ENCODE peak calls at places on chromosomes 13 and 19, in eight cellular contexts. One of them, this sample, is unnamed.

GRCh38 chr13:113320226-113320875 is 23.3 kb downstream of the LAMP1 start:
- DNase-seq in tibial nerve: no peak
- DNase-seq in heart left ventricle: no peak
- DNase-seq in brain microvascular endothelial cell: no peak
- DNase-seq in adrenal gland: no peak
- DNase-seq in cardiac muscle cell: no peak
- DNase-seq in heart right ventricle: no peak
- DNase-seq in A549: no peak
- DNase-seq in this sample: no peak

GRCh38 chr19:29909545-29909944 is 32.5 kb upstream of the URI1 start:
- DNase-seq in A549: no peak
- DNase-seq in brain microvascular endothelial cell: no peak
- DNase-seq in heart left ventricle: no peak
- DNase-seq in cardiac muscle cell: no peak
- DNase-seq in adrenal gland: no peak
- DNase-seq in tibial nerve: no peak
- DNase-seq in heart right ventricle: no peak
- DNase-seq in this sample: no peak

GRCh38 chr19:32138416-32138815 is 207.0 kb upstream of the ZNF507 start:
- DNase-seq in adrenal gland: no peak
- DNase-seq in heart right ventricle: no peak
- DNase-seq in brain microvascular endothelial cell: no peak
- DNase-seq in A549: no peak
- DNase-seq in heart left ventricle: no peak
- DNase-seq in cardiac muscle cell: no peak
- DNase-seq in tibial nerve: no peak
- DNase-seq in this sample: no peak

GRCh38 chr19:50629801-50630200 is 9.9 kb downstream of the SYT3 start:
- DNase-seq in brain microvascular endothelial cell: no peak
- DNase-seq in cardiac muscle cell: no peak
- DNase-seq in A549: no peak
- DNase-seq in heart right ventricle: no peak
- DNase-seq in heart left ventricle: no peak
- DNase-seq in tibial nerve: no peak
- DNase-seq in adrenal gland: no peak
- DNase-seq in this sample: no peak

GRCh38 chr19:55082023-55082851 is 6.6 kb downstream of the EPS8L1 start:
- DNase-seq in cardiac muscle cell: peak
- DNase-seq in brain microvascular endothelial cell: peak
- DNase-seq in adrenal gland: peak
- DNase-seq in heart left ventricle: no peak
- DNase-seq in tibial nerve: no peak
- DNase-seq in heart right ventricle: no peak
- DNase-seq in A549: peak
- DNase-seq in this sample: no peak

GRCh38 chr13:19618925-19619324 is 14.5 kb upstream of the MPHOSPH8 start:
- DNase-seq in adrenal gland: no peak
- DNase-seq in cardiac muscle cell: peak
- DNase-seq in heart right ventricle: no peak
- DNase-seq in A549: no peak
- DNase-seq in brain microvascular endothelial cell: peak
- DNase-seq in tibial nerve: no peak
- DNase-seq in heart left ventricle: no peak
- DNase-seq in this sample: no peak

GRCh38 chr13:71374471-71375041 is 492.4 kb downstream of the DACH1 start:
- DNase-seq in A549: no peak
- DNase-seq in tibial nerve: no peak
- DNase-seq in heart left ventricle: no peak
- DNase-seq in heart right ventricle: no peak
- DNase-seq in cardiac muscle cell: peak
- DNase-seq in brain microvascular endothelial cell: no peak
- DNase-seq in adrenal gland: no peak
- DNase-seq in this sample: no peak

GRCh38 chr13:95677564-95678386 is 836 bp downstream of the DNAJC3 start:
- DNase-seq in tibial nerve: no peak
- DNase-seq in heart left ventricle: no peak
- DNase-seq in adrenal gland: no peak
- DNase-seq in cardiac muscle cell: peak
- DNase-seq in brain microvascular endothelial cell: no peak
- DNase-seq in heart right ventricle: no peak
- DNase-seq in A549: peak
- DNase-seq in this sample: no peak

GRCh38 chr13:50842711-50843255 is 709 bp downstream of the DLEU7 start:
- DNase-seq in A549: no peak
- DNase-seq in adrenal gland: no peak
- DNase-seq in heart right ventricle: peak
- DNase-seq in tibial nerve: no peak
- DNase-seq in cardiac muscle cell: no peak
- DNase-seq in heart left ventricle: no peak
- DNase-seq in brain microvascular endothelial cell: no peak
- DNase-seq in this sample: no peak

GRCh38 chr13:94967183-94968039 is 255.1 kb upstream of the SOX21 start:
- DNase-seq in heart left ventricle: no peak
- DNase-seq in brain microvascular endothelial cell: no peak
- DNase-seq in tibial nerve: no peak
- DNase-seq in heart right ventricle: no peak
- DNase-seq in A549: peak
- DNase-seq in adrenal gland: no peak
- DNase-seq in cardiac muscle cell: peak
- DNase-seq in this sample: no peak

GRCh38 chr19:9786342-9786741 is 17.8 kb upstream of the ZNF846 start:
- DNase-seq in heart left ventricle: no peak
- DNase-seq in tibial nerve: no peak
- DNase-seq in brain microvascular endothelial cell: no peak
- DNase-seq in heart right ventricle: peak
- DNase-seq in adrenal gland: no peak
- DNase-seq in cardiac muscle cell: no peak
- DNase-seq in A549: no peak
- DNase-seq in this sample: no peak

GRCh38 chr13:113949546-113949945 is 24.3 kb downstream of the C13orf46 start:
- DNase-seq in A549: no peak
- DNase-seq in heart right ventricle: no peak
- DNase-seq in heart left ventricle: no peak
- DNase-seq in brain microvascular endothelial cell: no peak
- DNase-seq in tibial nerve: no peak
- DNase-seq in adrenal gland: no peak
- DNase-seq in cardiac muscle cell: no peak
- DNase-seq in this sample: peak

GRCh38 chr19:1577929-1578618 is 9.9 kb upstream of the MEX3D start:
- DNase-seq in A549: no peak
- DNase-seq in heart left ventricle: no peak
- DNase-seq in adrenal gland: no peak
- DNase-seq in heart right ventricle: no peak
- DNase-seq in tibial nerve: no peak
- DNase-seq in cardiac muscle cell: no peak
- DNase-seq in brain microvascular endothelial cell: no peak
- DNase-seq in this sample: no peak

GRCh38 chr19:1580382-1580781 is 12.3 kb upstream of the MEX3D start:
- DNase-seq in heart left ventricle: no peak
- DNase-seq in brain microvascular endothelial cell: no peak
- DNase-seq in cardiac muscle cell: no peak
- DNase-seq in tibial nerve: no peak
- DNase-seq in A549: no peak
- DNase-seq in heart right ventricle: no peak
- DNase-seq in adrenal gland: no peak
- DNase-seq in this sample: no peak

GRCh38 chr19:1579222-1579621 is 11.1 kb upstream of the MEX3D start:
- DNase-seq in brain microvascular endothelial cell: no peak
- DNase-seq in heart right ventricle: no peak
- DNase-seq in tibial nerve: no peak
- DNase-seq in A549: no peak
- DNase-seq in heart left ventricle: no peak
- DNase-seq in cardiac muscle cell: no peak
- DNase-seq in adrenal gland: no peak
- DNase-seq in this sample: no peak

GRCh38 chr19:1582201-1582600 is 10.5 kb downstream of the MBD3 start:
- DNase-seq in heart right ventricle: no peak
- DNase-seq in heart left ventricle: no peak
- DNase-seq in adrenal gland: no peak
- DNase-seq in A549: no peak
- DNase-seq in tibial nerve: no peak
- DNase-seq in cardiac muscle cell: no peak
- DNase-seq in brain microvascular endothelial cell: no peak
- DNase-seq in this sample: no peak

GRCh38 chr19:1580957-1581356 is 11.7 kb downstream of the MBD3 start:
- DNase-seq in adrenal gland: no peak
- DNase-seq in A549: no peak
- DNase-seq in heart right ventricle: no peak
- DNase-seq in brain microvascular endothelial cell: no peak
- DNase-seq in cardiac muscle cell: no peak
- DNase-seq in heart left ventricle: no peak
- DNase-seq in tibial nerve: no peak
- DNase-seq in this sample: no peak
- TF ChIP-seq CTCF in adrenal gland: no peak
- TF ChIP-seq CTCF in A549: no peak
- TF ChIP-seq CTCF in heart right ventricle: no peak
- TF ChIP-seq CTCF in brain microvascular endothelial cell: no peak
- TF ChIP-seq CTCF in cardiac muscle cell: no peak
- TF ChIP-seq CTCF in heart left ventricle: no peak
- TF ChIP-seq CTCF in tibial nerve: no peak
- TF ChIP-seq CTCF in this sample: no peak

DNA sequence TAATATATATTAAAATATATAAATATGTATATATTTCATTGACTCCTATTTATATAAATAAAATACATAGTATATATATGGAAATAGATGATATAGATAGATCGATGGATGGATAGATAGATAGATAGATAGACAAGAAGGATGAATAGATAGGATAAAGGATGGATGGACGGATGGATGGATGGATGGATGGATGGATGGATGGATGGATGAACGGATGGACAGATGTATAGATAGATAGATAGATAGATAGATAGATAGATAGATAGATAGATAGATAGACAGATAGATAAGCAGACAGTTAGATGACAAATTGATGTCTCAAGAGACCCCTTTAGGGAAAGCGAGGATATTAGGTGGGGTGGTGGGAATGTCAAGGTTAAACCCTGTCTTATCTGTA is 15.1 kb downstream of the CYP4F11 start:
- DNase-seq in brain microvascular endothelial cell: no peak
- DNase-seq in A549: no peak
- DNase-seq in heart left ventricle: no peak
- DNase-seq in heart right ventricle: no peak
- DNase-seq in adrenal gland: no peak
- DNase-seq in cardiac muscle cell: no peak
- DNase-seq in tibial nerve: no peak
- DNase-seq in this sample: no peak
- H3K27ac ChIP-seq in brain microvascular endothelial cell: no peak
- H3K27ac ChIP-seq in A549: no peak
- H3K27ac ChIP-seq in heart left ventricle: no peak
- H3K27ac ChIP-seq in heart right ventricle: no peak
- H3K27ac ChIP-seq in adrenal gland: no peak
- H3K27ac ChIP-seq in cardiac muscle cell: no peak
- H3K27ac ChIP-seq in tibial nerve: no peak
- H3K27ac ChIP-seq in this sample: no peak

GRCh38 chr13:24041822-24042221 is 118.7 kb upstream of the SPATA13 start:
- DNase-seq in brain microvascular endothelial cell: no peak
- DNase-seq in tibial nerve: no peak
- DNase-seq in A549: no peak
- DNase-seq in heart right ventricle: no peak
- DNase-seq in heart left ventricle: no peak
- DNase-seq in cardiac muscle cell: no peak
- DNase-seq in adrenal gland: no peak
- DNase-seq in this sample: no peak
- H3K4me3 ChIP-seq in brain microvascular endothelial cell: no peak
- H3K4me3 ChIP-seq in tibial nerve: no peak
- H3K4me3 ChIP-seq in A549: no peak
- H3K4me3 ChIP-seq in heart right ventricle: no peak
- H3K4me3 ChIP-seq in heart left ventricle: no peak
- H3K4me3 ChIP-seq in cardiac muscle cell: no peak
- H3K4me3 ChIP-seq in adrenal gland: no peak
- H3K4me3 ChIP-seq in this sample: no peak

GRCh38 chr19:47002106-47002766 is 17.4 kb upstream of the NPAS1 start:
- DNase-seq in heart right ventricle: no peak
- DNase-seq in A549: no peak
- DNase-seq in cardiac muscle cell: no peak
- DNase-seq in adrenal gland: no peak
- DNase-seq in brain microvascular endothelial cell: no peak
- DNase-seq in tibial nerve: no peak
- DNase-seq in heart left ventricle: no peak
- DNase-seq in this sample: no peak
- TF ChIP-seq CTCF in heart right ventricle: no peak
- TF ChIP-seq CTCF in A549: peak
- TF ChIP-seq CTCF in cardiac muscle cell: peak
- TF ChIP-seq CTCF in adrenal gland: no peak
- TF ChIP-seq CTCF in brain microvascular endothelial cell: no peak
- TF ChIP-seq CTCF in tibial nerve: no peak
- TF ChIP-seq CTCF in heart left ventricle: peak
- TF ChIP-seq CTCF in this sample: peak

DNA sequence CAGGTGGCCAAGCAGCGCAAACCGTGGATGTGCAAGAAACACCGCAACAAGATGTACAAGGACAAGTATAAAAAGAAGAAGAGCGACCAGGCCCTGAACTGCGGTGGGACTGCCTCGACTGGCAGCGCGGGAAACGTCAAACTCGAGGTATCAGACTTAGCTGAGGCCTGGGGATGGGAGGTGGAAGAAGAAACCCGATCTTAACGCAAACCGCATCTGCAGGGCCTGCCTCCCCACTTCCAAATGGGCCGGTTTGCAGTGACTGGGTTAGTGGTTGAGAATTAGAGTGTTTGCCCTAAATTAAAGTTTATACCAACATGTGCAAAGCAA is 754 bp downstream of the RFXAP start:
- DNase-seq in heart left ventricle: peak
- DNase-seq in brain microvascular endothelial cell: peak
- DNase-seq in tibial nerve: no peak
- DNase-seq in heart right ventricle: no peak
- DNase-seq in A549: no peak
- DNase-seq in adrenal gland: peak
- DNase-seq in cardiac muscle cell: peak
- DNase-seq in this sample: no peak
- H3K27ac ChIP-seq in heart left ventricle: no peak
- H3K27ac ChIP-seq in brain microvascular endothelial cell: no peak
- H3K27ac ChIP-seq in tibial nerve: peak
- H3K27ac ChIP-seq in heart right ventricle: peak
- H3K27ac ChIP-seq in A549: peak
- H3K27ac ChIP-seq in adrenal gland: peak
- H3K27ac ChIP-seq in cardiac muscle cell: no peak
- H3K27ac ChIP-seq in this sample: peak

DNA sequence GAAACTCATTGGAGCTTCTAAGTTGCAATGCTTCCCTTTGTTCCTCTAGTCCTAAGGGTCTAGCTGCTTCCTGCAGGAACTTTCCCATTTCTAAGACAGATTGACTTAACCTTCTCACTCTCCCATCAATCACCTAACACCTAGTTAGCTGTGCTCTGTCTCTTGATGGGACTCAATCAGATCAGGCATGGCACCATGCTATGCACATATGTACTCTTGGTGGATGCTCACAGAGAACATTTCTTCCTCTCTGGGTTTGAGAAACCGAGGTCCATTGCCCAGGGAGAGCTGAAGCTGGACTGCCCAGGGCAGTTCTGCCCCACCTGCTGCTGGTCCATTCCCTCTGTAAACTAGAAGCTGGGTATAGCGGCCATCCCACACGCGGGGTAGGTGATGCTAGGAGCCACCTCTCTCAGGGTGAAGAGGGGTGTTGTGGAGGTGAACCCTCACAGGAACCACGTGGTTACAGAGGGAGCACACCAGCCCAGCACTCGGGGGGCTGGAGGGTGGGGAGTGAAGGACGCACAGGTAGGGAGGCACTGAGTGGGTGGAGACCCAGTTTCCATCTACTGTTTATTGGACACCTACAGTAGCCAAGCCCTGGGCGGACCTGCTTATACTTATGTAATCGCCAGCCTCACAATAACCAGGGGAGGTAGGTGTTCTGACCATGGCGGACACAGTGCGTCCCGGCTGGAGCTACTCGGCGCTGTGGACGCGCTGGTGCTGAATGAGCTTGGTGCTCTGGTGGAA is 3.1 kb upstream of the UBE2M start:
- DNase-seq in brain microvascular endothelial cell: no peak
- DNase-seq in cardiac muscle cell: no peak
- DNase-seq in A549: no peak
- DNase-seq in heart right ventricle: no peak
- DNase-seq in tibial nerve: no peak
- DNase-seq in heart left ventricle: no peak
- DNase-seq in adrenal gland: no peak
- DNase-seq in this sample: no peak
- H3K4me3 ChIP-seq in brain microvascular endothelial cell: no peak
- H3K4me3 ChIP-seq in cardiac muscle cell: no peak
- H3K4me3 ChIP-seq in A549: no peak
- H3K4me3 ChIP-seq in heart right ventricle: no peak
- H3K4me3 ChIP-seq in tibial nerve: peak
- H3K4me3 ChIP-seq in heart left ventricle: peak
- H3K4me3 ChIP-seq in adrenal gland: no peak
- H3K4me3 ChIP-seq in this sample: peak

This sample was measured in left ventricle myocardium inferior.